ENCODE peak calls at places on chromosomes 11 and 22, in six cellular contexts. One of them, this sample, is unnamed. For H3K4me1, the result is how much of the 10 kb centered on the place peaks cover.

GRCh38 chr11:118054712-118055640 is 21.9 kb upstream of the TMPRSS4 start:
- DNase-seq in heart left ventricle: no peak
- DNase-seq in thoracic aorta: no peak
- DNase-seq in NT2/D1: no peak
- DNase-seq in PC-9: peak
- DNase-seq in heart right ventricle: no peak
- DNase-seq in this sample: no peak

GRCh38 chr22:37154925-37155712 is 5.4 kb upstream of the IL2RB start:
- DNase-seq in heart right ventricle: no peak
- DNase-seq in PC-9: peak
- DNase-seq in thoracic aorta: no peak
- DNase-seq in NT2/D1: no peak
- DNase-seq in heart left ventricle: no peak
- DNase-seq in this sample: no peak

GRCh38 chr11:134363592-134363991 is 31.8 kb downstream of the GLB1L2 start:
- DNase-seq in heart right ventricle: no peak
- DNase-seq in PC-9: no peak
- DNase-seq in NT2/D1: no peak
- DNase-seq in thoracic aorta: no peak
- DNase-seq in heart left ventricle: no peak
- DNase-seq in this sample: no peak

GRCh38 chr11:82945682-82946081 is 44.1 kb downstream of the DDIAS start:
- DNase-seq in thoracic aorta: no peak
- DNase-seq in PC-9: no peak
- DNase-seq in heart right ventricle: no peak
- DNase-seq in heart left ventricle: no peak
- DNase-seq in NT2/D1: no peak
- DNase-seq in this sample: no peak

GRCh38 chr11:65593518-65594414 is 1.8 kb downstream of the KCNK7 start:
- DNase-seq in heart right ventricle: no peak
- DNase-seq in NT2/D1: no peak
- DNase-seq in heart left ventricle: no peak
- DNase-seq in thoracic aorta: no peak
- DNase-seq in PC-9: no peak
- DNase-seq in this sample: no peak

GRCh38 chr22:45125198-45125597 is 38.5 kb upstream of the NUP50 start:
- DNase-seq in NT2/D1: no peak
- DNase-seq in PC-9: no peak
- DNase-seq in thoracic aorta: no peak
- DNase-seq in heart right ventricle: no peak
- DNase-seq in heart left ventricle: no peak
- DNase-seq in this sample: no peak

GRCh38 chr22:39808087-39808486 is 85.5 kb downstream of the ENTHD1 start:
- DNase-seq in heart right ventricle: no peak
- DNase-seq in thoracic aorta: no peak
- DNase-seq in NT2/D1: peak
- DNase-seq in heart left ventricle: no peak
- DNase-seq in PC-9: no peak
- DNase-seq in this sample: no peak

GRCh38 chr11:120013325-120014250 is 124.3 kb downstream of the TRIM29 start:
- DNase-seq in PC-9: peak
- DNase-seq in thoracic aorta: no peak
- DNase-seq in NT2/D1: peak
- DNase-seq in heart right ventricle: peak
- DNase-seq in heart left ventricle: peak
- DNase-seq in this sample: peak

GRCh38 chr11:122354029-122354697 is 238.1 kb upstream of the BLID start:
- DNase-seq in PC-9: no peak
- DNase-seq in thoracic aorta: no peak
- DNase-seq in NT2/D1: no peak
- DNase-seq in heart right ventricle: no peak
- DNase-seq in heart left ventricle: no peak
- DNase-seq in this sample: no peak
- H3K4me3 ChIP-seq in PC-9: no peak
- H3K4me3 ChIP-seq in thoracic aorta: peak
- H3K4me3 ChIP-seq in NT2/D1: no peak
- H3K4me3 ChIP-seq in heart right ventricle: no peak
- H3K4me3 ChIP-seq in heart left ventricle: no peak
- H3K4me3 ChIP-seq in this sample: no peak

GRCh38 chr11:707817-708420 is 1.9 kb downstream of the EPS8L2 start:
- DNase-seq in thoracic aorta: no peak
- DNase-seq in heart left ventricle: no peak
- DNase-seq in heart right ventricle: no peak
- DNase-seq in PC-9: peak
- DNase-seq in NT2/D1: no peak
- DNase-seq in this sample: no peak
- H3K4me1 ChIP-seq in thoracic aorta: under half
- H3K4me1 ChIP-seq in heart left ventricle: under half
- H3K4me1 ChIP-seq in heart right ventricle: under half
- H3K4me1 ChIP-seq in PC-9: under half
- H3K4me1 ChIP-seq in NT2/D1: under half
- H3K4me1 ChIP-seq in this sample: under half

GRCh38 chr11:121723261-121723741 is 270.5 kb upstream of the SORL1-AS1 start:
- DNase-seq in PC-9: no peak
- DNase-seq in heart right ventricle: peak
- DNase-seq in NT2/D1: no peak
- DNase-seq in thoracic aorta: peak
- DNase-seq in heart left ventricle: peak
- DNase-seq in this sample: no peak
- H3K4me3 ChIP-seq in PC-9: no peak
- H3K4me3 ChIP-seq in heart right ventricle: peak
- H3K4me3 ChIP-seq in NT2/D1: peak
- H3K4me3 ChIP-seq in thoracic aorta: peak
- H3K4me3 ChIP-seq in heart left ventricle: peak
- H3K4me3 ChIP-seq in this sample: no peak

DNA sequence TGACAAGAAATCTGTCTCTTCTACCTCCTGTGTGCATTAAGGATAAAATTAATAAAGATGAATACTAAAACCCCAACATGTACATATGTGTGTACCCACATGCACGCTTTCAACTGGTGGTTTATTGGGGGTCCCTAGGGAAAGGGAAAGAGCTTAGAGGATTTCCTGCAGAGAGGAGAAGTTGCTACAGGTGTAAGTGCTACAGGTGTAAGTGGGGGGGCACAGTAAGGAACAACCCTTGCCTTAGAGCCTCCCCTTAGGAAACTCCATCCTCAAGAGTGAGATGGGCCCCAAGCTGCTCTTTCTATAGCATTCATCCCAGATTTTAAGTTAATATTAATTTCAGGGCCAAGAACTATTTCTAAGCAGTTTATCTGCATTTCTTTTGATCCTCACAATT is 11.9 kb upstream of the ABCC8 start:
- DNase-seq in heart right ventricle: no peak
- DNase-seq in NT2/D1: no peak
- DNase-seq in heart left ventricle: no peak
- DNase-seq in PC-9: no peak
- DNase-seq in thoracic aorta: no peak
- DNase-seq in this sample: no peak
- H3K4me1 ChIP-seq in heart right ventricle: under half
- H3K4me1 ChIP-seq in NT2/D1: under half
- H3K4me1 ChIP-seq in heart left ventricle: under half
- H3K4me1 ChIP-seq in PC-9: under half
- H3K4me1 ChIP-seq in thoracic aorta: under half
- H3K4me1 ChIP-seq in this sample: under half

This sample was measured in HAP-1.